ENCODE peak calls at places on chromosomes 4 and X, in nine cellular contexts. N, T, L, U, Q, J, Z, A and E are unnamed samples. For H3K9me3, the result is how much of the 10 kb centered on the place peaks cover.

GRCh38 chr4:101158136-101158485 is 189.2 kb downstream of the PPP3CA start:
- DNase-seq in T (no peak), J (no peak), N (no peak), A (no peak), L (peak), U (peak), Q (no peak), Z (no peak), E (peak)

GRCh38 chr4:123739806-123740205 is 343.2 kb downstream of the SPRY1 start:
- DNase-seq in T (no peak), A (no peak), U (no peak), Z (no peak), L (no peak), Q (no peak), N (no peak), J (no peak), E (no peak)

GRCh38 chrX:153726286-153727107 is 1.8 kb downstream of the ABCD1 start:
- DNase-seq in J (peak), T (peak), N (peak), Z (peak), A (peak), L (peak), Q (no peak), U (peak), E (peak)

GRCh38 chr4:113961322-113961698 is 18.1 kb downstream of the ARSJ start:
- DNase-seq in L (peak), J (peak), T (no peak), U (peak), Q (peak), Z (peak), N (no peak), A (peak), E (peak)

GRCh38 chrX:107599371-107599970 is 28.8 kb upstream of the PRPS1 start:
- DNase-seq in U (no peak), A (no peak), Q (no peak), Z (peak), J (no peak), L (no peak), N (no peak), T (no peak), E (no peak)

GRCh38 chrX:23908219-23909003 is 605 bp downstream of the CXorf58 start:
- DNase-seq in T (no peak), A (no peak), U (no peak), L (no peak), Z (no peak), J (no peak), N (peak), Q (no peak), E (no peak)

GRCh38 chr4:55291227-55291629 is 54.8 kb upstream of the SRD5A3 start:
- DNase-seq in U (no peak), N (no peak), T (no peak), A (peak), Z (peak), Q (no peak), L (peak), J (peak), E (no peak)

GRCh38 chr4:139603576-139604387 is 47.8 kb upstream of the SETD7 start:
- DNase-seq in Z (peak), N (peak), T (no peak), A (peak), U (peak), Q (peak), J (peak), L (peak), E (peak)

GRCh38 chr4:39469429-39470077 is 10.7 kb downstream of the LIAS start:
- DNase-seq in Z (peak), T (no peak), N (peak), L (peak), Q (peak), A (peak), U (peak), J (peak), E (peak)

GRCh38 chr4:3291411-3291968 is 1.3 kb upstream of the RGS12 start:
- DNase-seq in N (no peak), Q (peak), Z (no peak), L (no peak), T (peak), U (no peak), J (no peak), A (no peak), E (no peak)

GRCh38 chr4:148090029-148090428 is 352.2 kb downstream of the NR3C2 start:
- DNase-seq in L (no peak), Q (no peak), J (no peak), A (no peak), T (no peak), U (no peak), N (no peak), Z (no peak), E (no peak)

GRCh38 chrX:131895807-131896206 is 127.3 kb upstream of the STK26 start:
- DNase-seq in J (no peak), U (no peak), A (peak), L (no peak), Q (no peak), T (no peak), N (no peak), Z (no peak), E (no peak)

GRCh38 chr4:81571105-81571504 is 99.4 kb upstream of the RASGEF1B start:
- DNase-seq in L (no peak), Q (peak), J (no peak), U (no peak), N (no peak), A (no peak), T (no peak), Z (no peak), E (no peak)

GRCh38 chrX:36867143-36867542 is 141.0 kb upstream of the FAM47C start:
- DNase-seq in A (peak), U (peak), Z (peak), T (no peak), J (peak), L (peak), N (peak), Q (peak), E (peak)

GRCh38 chrX:151323054-151323453 is 74.0 kb upstream of the VMA21 start:
- DNase-seq in U (no peak), J (no peak), T (no peak), Q (peak), A (no peak), N (no peak), Z (no peak), L (no peak), E (no peak)

GRCh38 chrX:110403839-110404238 is 45.2 kb downstream of the RTL9 start:
- DNase-seq in A (peak), T (no peak), Q (no peak), Z (peak), L (peak), J (peak), N (no peak), U (peak), E (peak)

GRCh38 chrX:7399373-7399772 is 251.4 kb upstream of the PUDP start:
- DNase-seq in Q (no peak), J (no peak), T (no peak), N (no peak), A (no peak), Z (no peak), L (no peak), U (no peak), E (no peak)

GRCh38 chrX:13194291-13195103 is 125.4 kb downstream of the ATXN3L start:
- DNase-seq in Z (peak), Q (no peak), A (peak), J (peak), N (no peak), U (no peak), T (no peak), L (no peak), E (no peak)

GRCh38 chrX:46686003-46686645 is 72.8 kb downstream of the SLC9A7 start:
- DNase-seq in Q (peak), Z (peak), N (peak), T (no peak), A (peak), L (peak), J (no peak), U (peak), E (peak)

GRCh38 chr4:80301884-80302283 is 33.6 kb upstream of the CFAP299 start:
- DNase-seq in A (no peak), Z (no peak), U (no peak), N (no peak), J (no peak), Q (no peak), L (no peak), T (no peak), E (no peak)

GRCh38 chr4:122577808-122578781 is 42.8 kb downstream of the IL21 start:
- DNase-seq in Z (peak), U (peak), L (peak), A (peak), N (peak), J (no peak), Q (peak), T (no peak), E (peak)

GRCh38 chr4:89829470-89830138 is 7.4 kb downstream of the SNCA start:
- DNase-seq in J (peak), T (no peak), N (no peak), U (no peak), L (no peak), A (peak), Q (peak), Z (peak), E (peak)

GRCh38 chrX:40097101-40097491 is 662 bp downstream of the BCOR start:
- DNase-seq in Z (no peak), U (no peak), J (no peak), Q (no peak), T (peak), A (peak), N (no peak), L (peak), E (peak)

GRCh38 chrX:19678941-19679340 is 163.6 kb upstream of the MAP3K15 start:
- DNase-seq in J (no peak), Q (peak), L (no peak), Z (no peak), A (no peak), N (no peak), U (no peak), T (no peak), E (no peak)

GRCh38 chr4:36884151-36884550 is 360.4 kb upstream of the NWD2 start:
- DNase-seq in N (no peak), L (no peak), Z (no peak), A (no peak), Q (no peak), U (no peak), J (no peak), T (no peak), E (no peak)

GRCh38 chrX:11113731-11114130 is 2.6 kb downstream of the HCCS start:
- DNase-seq in T (no peak), L (peak), Z (no peak), J (no peak), Q (no peak), A (peak), U (peak), N (no peak), E (peak)

GRCh38 chrX:15877380-15877779 is 22.8 kb upstream of the AP1S2 start:
- DNase-seq in L (peak), J (peak), U (peak), Q (peak), A (no peak), Z (peak), T (no peak), N (no peak), E (peak)

GRCh38 chrX:45845142-45845541 is 644.5 kb upstream of the DIPK2B start:
- DNase-seq in J (no peak), U (no peak), L (no peak), Z (no peak), Q (no peak), N (no peak), A (no peak), T (no peak), E (no peak)

GRCh38 chr4:7352486-7352885 is 82.2 kb downstream of the PSAPL1 start:
- DNase-seq in U (no peak), T (no peak), A (no peak), J (no peak), Q (no peak), L (no peak), Z (no peak), N (no peak), E (no peak)

GRCh38 chr4:137536789-137537561 is 4.7 kb upstream of the PCDH18 start:
- DNase-seq in J (no peak), A (no peak), U (no peak), Z (no peak), Q (no peak), T (no peak), L (no peak), N (no peak), E (no peak)

GRCh38 chr4:175051974-175052373 is 133.8 kb downstream of the ADAM29 start:
- DNase-seq in Q (no peak), J (no peak), A (no peak), L (no peak), N (no peak), U (no peak), T (no peak), Z (no peak), E (no peak)

DNA sequence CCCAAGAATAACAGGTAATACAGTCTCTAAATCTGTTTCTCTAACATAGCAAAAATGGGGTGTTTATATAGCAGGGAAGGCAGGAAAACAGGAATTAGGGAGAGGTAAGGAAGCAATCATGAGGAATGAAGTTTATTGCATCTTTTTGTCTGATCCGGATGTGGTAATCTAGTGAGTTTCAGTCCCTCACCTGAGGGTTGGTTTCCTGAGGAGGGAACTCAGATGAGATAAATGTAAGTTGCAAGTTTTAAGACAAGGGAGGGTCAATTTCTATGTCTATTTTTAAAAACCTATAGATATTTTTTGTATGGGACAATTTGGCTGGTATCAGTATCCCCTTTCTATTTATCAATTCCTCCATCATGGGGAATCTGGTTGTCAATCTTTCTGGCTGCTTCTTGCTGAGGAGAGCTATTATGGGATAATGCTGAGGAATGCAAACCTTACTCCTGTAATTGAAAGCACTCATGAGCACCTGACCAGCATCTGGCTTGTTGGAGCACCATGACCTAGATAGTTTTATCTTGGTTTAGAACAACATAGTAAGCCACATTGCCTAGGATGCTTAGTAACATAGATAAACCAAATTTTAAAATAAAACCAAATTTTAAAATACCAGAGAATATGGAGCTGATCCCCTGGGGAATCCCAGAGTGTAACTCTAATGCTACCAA is 130.1 kb downstream of the ADAM29 start:
- DNase-seq in Z (no peak), N (no peak), T (no peak), A (no peak), J (no peak), Q (no peak), U (no peak), L (no peak), E (no peak)
- H3K9me3 ChIP-seq in Z (under half), N (under half), T (under half), A (under half), J (under half), Q (under half), U (under half), L (under half), E (under half)

GRCh38 chr4:37978509-37978908 is 18.3 kb downstream of the PTTG2 start:
- DNase-seq in L (no peak), T (no peak), N (no peak), Z (no peak), U (no peak), J (no peak), Q (no peak), A (no peak), E (no peak)
- H3K4me3 ChIP-seq in L (peak), T (peak), N (no peak), Z (peak), U (peak), J (peak), Q (peak), A (no peak), E (peak)

DNA sequence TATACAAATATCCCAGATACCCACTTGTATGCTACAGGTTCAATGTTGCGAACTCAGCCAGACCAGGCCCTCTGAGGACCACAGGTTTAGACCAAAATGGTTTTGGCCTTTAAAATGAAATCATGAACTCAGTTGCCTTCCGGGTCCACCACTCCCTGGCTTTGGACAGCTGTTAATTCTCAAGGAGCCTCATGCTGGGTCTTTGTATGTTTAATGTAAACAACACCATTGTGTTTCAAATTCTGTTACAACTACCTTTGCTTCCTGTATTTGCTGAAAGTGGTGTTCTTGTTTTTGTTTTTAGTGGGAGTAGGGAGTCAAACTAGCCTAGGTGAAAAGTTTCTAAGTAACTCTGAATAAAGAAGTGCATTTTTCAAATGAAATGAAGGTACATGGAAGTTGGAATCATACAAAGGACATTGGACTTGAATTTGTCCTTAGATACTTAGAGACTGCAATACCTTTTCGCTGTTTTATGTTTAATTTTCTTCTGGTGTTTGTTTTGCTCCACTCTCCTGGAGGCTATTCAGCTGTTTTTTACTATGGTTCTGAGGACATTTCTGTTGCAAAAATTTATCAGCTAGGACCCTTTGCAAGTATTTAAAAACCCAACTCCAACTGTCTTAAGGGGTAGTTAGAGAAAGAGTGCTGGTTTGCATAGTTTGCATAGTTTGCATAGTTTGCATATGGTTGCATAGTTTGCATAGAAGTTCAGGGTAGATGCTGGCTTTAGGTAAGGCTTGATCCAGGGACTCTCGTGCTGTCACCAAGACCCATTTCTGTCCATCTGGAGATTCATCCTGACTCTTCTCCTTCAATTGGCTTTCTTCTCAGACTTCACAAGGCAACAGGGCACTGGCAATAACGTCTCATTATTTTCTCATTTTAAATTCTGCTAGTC is 70.1 kb downstream of the MID1IP1 start:
- DNase-seq in A (no peak), Z (no peak), L (no peak), T (no peak), J (no peak), Q (no peak), U (no peak), N (no peak), E (no peak)
- H3K9ac ChIP-seq in A (no peak), Z (no peak), L (no peak), T (no peak), J (no peak), Q (no peak), U (no peak), N (no peak), E (no peak)

DNA sequence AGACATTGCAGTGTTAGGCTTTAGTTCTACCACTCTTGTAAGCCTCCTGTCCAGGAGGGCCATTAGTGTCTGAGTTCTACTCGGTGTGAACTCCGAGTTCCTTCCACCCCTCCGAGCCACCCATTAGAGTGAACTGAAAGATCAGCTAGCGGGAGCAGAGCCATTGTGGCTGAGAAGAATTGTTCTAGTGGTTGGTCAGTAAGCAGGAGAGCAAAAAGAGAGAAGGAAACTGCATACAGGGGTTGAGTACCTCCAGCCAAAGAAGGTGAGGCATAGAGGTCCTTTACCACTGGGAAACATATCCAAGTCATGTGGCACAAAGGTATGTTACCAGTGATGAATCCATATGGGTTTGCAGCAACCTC is 96.9 kb downstream of the CPE start:
- DNase-seq in U (no peak), A (no peak), Q (no peak), Z (no peak), J (no peak), L (no peak), T (no peak), N (no peak), E (no peak)
- H3K9me3 ChIP-seq in U (under half), A (under half), Q (under half), Z (under half), J (under half), L (under half), T (under half), N (under half), E (under half)

DNA sequence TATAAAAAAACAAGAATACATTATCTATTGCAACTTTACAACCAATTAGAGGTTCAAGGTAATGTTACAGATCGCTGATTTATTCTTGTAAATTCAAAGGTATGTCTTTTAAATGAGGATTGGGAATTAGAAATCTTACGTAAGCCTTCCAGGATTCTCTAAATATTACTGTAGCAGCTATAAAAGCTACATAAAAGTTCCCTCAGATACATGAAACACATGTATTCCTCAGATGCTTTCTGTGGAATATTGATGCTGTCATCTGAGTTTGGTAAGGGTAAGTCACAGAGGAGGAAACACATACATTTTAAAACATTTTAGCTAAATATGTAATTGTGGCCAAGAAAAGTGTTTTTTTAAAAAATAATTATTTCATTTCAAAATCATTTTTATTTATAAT is 3.4 kb downstream of the AFP start:
- DNase-seq in L (no peak), A (no peak), Q (no peak), Z (no peak), U (no peak), T (no peak), N (no peak), J (no peak), E (no peak)
- H3K4me3 ChIP-seq in L (no peak), A (no peak), Q (no peak), Z (no peak), U (no peak), T (no peak), N (no peak), J (no peak), E (no peak)

DNA sequence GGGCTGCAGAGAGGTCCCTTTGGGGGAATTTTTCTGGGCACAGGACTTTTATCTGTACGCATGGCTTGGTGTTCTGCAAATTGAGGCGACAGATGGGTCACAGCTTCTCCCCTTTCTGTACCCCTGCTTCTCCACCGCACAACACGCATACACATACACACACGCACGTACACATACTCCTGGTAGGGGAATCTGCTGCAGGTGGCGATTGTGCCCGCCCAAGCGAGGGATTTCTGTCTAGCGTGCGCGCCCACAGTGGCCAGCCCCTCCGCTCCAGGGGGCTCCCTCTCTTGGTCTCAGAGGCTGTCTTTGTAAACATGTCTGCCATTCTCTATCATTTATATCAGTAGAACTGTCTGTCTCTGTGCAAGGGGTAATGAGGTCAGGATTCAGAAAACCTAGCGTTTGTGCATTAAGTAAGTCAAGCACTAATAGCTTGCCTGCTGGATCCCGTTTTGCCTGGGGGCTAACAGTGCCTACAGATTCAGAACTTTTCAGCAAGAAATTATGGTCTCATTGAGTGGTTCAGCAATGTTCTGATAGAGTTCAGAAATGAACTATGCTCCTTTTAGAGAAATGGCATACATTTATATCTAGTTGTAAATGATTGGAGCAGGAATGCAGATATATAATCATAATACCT is 2.2 kb downstream of the GRID2 start:
- DNase-seq in T (peak), U (no peak), Z (no peak), L (no peak), Q (no peak), N (no peak), A (peak), J (no peak), E (no peak)
- H3K9ac ChIP-seq in T (no peak), U (no peak), Z (no peak), L (no peak), Q (no peak), N (no peak), A (no peak), J (peak), E (no peak)